ENCODE peak calls at places on chromosomes 7 and 10, in seven cellular contexts. K is astrocyte, D is fibroblast of villous mesenchyme, L is A673, A is dorsolateral prefrontal cortex, T is right lobe of liver, S is heart right ventricle. Y is an unnamed sample.

GRCh38 chr10:132750936-132751335 is 35.0 kb downstream of the NKX6-2 start:
- DNase-seq in T (no peak), K (no peak), L (no peak), D (no peak), S (no peak), A (no peak), Y (no peak)

GRCh38 chr10:48661441-48661840 is 23.2 kb upstream of the WDFY4 start:
- DNase-seq in T (no peak), D (no peak), K (no peak), L (no peak), S (no peak), A (no peak), Y (no peak)

GRCh38 chr10:114017873-114018272 is 25.8 kb upstream of the ADRB1 start:
- DNase-seq in S (no peak), A (no peak), L (no peak), K (no peak), D (no peak), T (no peak), Y (no peak)

GRCh38 chr10:48605264-48605615 is 367 bp upstream of the ARHGAP22 start:
- DNase-seq in K (no peak), D (no peak), A (no peak), L (no peak), T (no peak), S (no peak), Y (no peak)

GRCh38 chr10:507355-507699 is 182.1 kb downstream of the DIP2C start:
- DNase-seq in L (no peak), T (no peak), A (no peak), K (no peak), S (no peak), D (no peak), Y (no peak)

GRCh38 chr7:80240265-80241025 is 105.8 kb downstream of the GNAI1 start:
- DNase-seq in A (no peak), T (no peak), L (no peak), D (no peak), S (no peak), K (peak), Y (no peak)

GRCh38 chr10:20922461-20922860 is 25.4 kb upstream of the NEBL start:
- DNase-seq in L (no peak), D (no peak), A (no peak), T (no peak), S (no peak), K (no peak), Y (no peak)

GRCh38 chr10:51430506-51430905 is 268.9 kb downstream of the CSTF2T start:
- DNase-seq in A (no peak), L (no peak), D (no peak), S (no peak), K (no peak), T (no peak), Y (peak)

GRCh38 chr10:73501651-73502050 is 5.8 kb upstream of the PPP3CB start:
- DNase-seq in A (no peak), S (no peak), L (no peak), T (no peak), K (no peak), D (no peak), Y (no peak)

GRCh38 chr10:15469066-15469465 is 98.0 kb upstream of the FAM171A1 start:
- DNase-seq in A (no peak), T (no peak), D (no peak), L (no peak), S (no peak), K (no peak), Y (no peak)

GRCh38 chr7:74207586-74207985 is 2.2 kb upstream of the LAT2 start:
- DNase-seq in D (no peak), K (no peak), L (no peak), A (no peak), T (no peak), S (no peak), Y (no peak)

GRCh38 chr10:14296081-14296709 is 34.5 kb downstream of the FRMD4A start:
- DNase-seq in D (no peak), L (peak), K (peak), A (no peak), T (peak), S (no peak), Y (peak)

GRCh38 chr10:124099603-124100002 is 6.2 kb upstream of the CHST15 start:
- DNase-seq in S (no peak), D (no peak), K (no peak), T (no peak), A (no peak), L (no peak), Y (no peak)

GRCh38 chr10:42630537-42631134 is 7.7 kb downstream of the ZNF33B start:
- DNase-seq in L (no peak), D (no peak), T (no peak), A (no peak), S (no peak), K (no peak), Y (no peak)

GRCh38 chr10:5014936-5015335 is 11.3 kb upstream of the AKR1C2 start:
- DNase-seq in L (peak), D (no peak), K (no peak), A (no peak), T (no peak), S (no peak), Y (peak)
- TF ChIP-seq CTCF in L (peak), D (peak), K (no peak), A (no peak), T (peak), S (no peak), Y (peak)

GRCh38 chr10:97165499-97165898 is 20.3 kb downstream of the SLIT1 start:
- DNase-seq in S (no peak), L (no peak), T (no peak), A (no peak), D (no peak), K (no peak), Y (no peak)

GRCh38 chr10:97168645-97169044 is 17.1 kb downstream of the SLIT1 start:
- DNase-seq in D (no peak), K (no peak), T (no peak), S (no peak), L (no peak), A (no peak), Y (no peak)

GRCh38 chr10:97163141-97163540 is 22.6 kb downstream of the SLIT1 start:
- DNase-seq in L (no peak), T (no peak), S (no peak), D (no peak), K (no peak), A (no peak), Y (no peak)

GRCh38 chr10:97159906-97160305 is 25.9 kb downstream of the SLIT1 start:
- DNase-seq in K (no peak), L (no peak), S (no peak), D (no peak), A (no peak), T (no peak), Y (no peak)

DNA sequence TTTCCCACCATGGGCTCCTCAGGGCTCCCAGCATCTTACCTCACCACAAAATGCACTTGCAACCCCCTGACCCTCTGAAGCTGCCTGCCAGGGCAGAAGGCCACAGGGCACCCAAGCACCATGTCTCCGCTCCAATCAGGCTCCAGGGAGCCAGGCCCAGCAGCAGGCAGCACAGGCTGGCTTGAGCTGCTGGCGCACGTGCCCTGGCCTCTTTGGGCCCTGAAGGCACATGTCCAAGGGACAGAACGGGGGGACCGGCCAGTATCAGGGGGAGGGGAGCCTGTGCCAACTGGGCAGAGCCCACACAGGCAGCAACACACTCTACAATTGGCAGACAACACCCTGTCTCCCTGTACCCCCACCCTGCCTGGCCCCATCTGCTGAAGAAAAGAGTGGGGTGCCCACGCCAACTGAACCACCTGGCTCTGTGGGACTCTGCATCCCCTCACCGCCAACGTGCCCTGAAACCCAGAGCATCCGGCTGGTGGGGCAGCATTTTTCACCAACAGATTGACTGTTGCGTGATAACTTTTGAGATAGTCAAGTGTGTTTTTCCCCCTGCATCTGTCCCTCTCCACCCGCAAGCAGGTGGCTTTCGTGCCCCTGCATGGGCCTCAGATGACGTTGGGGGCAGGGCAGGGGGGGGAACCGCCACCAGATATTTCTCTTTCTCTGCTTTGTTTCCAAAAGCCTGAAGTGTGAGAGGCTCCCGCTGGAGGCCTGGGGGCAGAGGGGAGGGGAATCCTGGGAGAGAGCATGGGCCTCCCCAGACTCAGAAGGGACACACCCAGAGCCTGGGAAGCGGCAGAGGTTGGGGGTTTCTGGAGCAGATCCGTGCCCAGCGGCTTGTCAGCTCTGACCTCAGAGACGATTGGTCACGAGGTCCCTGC is 21.9 kb downstream of the SLIT1 start:
- DNase-seq in L (no peak), A (peak), D (no peak), K (no peak), T (no peak), S (no peak), Y (no peak)
- H3K4me3 ChIP-seq in L (no peak), A (no peak), D (no peak), K (no peak), T (no peak), S (no peak), Y (no peak)

DNA sequence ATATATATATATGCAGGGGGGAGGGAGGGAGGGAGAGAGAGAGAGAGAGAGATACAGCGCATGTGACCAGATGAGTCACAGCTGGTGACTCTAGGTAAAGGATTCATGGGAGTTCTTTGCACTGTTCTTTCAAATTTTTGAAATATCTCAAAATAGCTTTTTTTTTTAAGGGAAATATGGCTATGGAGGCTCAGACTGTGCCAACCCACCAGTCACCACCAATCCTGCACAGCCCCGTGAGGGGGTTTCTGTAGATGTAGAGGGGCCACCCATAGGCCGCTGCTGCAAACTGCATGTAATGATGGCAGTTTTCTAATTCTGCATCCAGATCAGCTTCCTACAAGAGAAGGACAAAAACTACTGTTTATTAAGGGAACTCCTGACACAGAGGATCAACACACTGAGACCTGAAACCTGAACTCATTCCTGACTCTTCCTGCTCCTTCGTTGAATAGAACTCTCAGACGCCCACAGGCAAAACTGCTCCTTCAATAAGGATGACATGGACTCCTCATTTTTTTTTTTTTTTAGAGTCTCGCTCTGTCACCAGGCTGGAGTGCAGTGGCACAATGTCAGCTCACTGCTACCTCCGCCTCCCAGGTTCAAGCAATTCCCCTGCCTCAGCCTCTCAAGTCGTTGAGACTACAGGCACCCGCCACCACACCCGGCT is 17.3 kb downstream of the DAGLB start:
- DNase-seq in A (no peak), S (no peak), D (peak), L (peak), K (peak), T (no peak), Y (peak)
- TF ChIP-seq CTCF in A (no peak), S (no peak), D (peak), L (peak), K (peak), T (no peak), Y (peak)

DNA sequence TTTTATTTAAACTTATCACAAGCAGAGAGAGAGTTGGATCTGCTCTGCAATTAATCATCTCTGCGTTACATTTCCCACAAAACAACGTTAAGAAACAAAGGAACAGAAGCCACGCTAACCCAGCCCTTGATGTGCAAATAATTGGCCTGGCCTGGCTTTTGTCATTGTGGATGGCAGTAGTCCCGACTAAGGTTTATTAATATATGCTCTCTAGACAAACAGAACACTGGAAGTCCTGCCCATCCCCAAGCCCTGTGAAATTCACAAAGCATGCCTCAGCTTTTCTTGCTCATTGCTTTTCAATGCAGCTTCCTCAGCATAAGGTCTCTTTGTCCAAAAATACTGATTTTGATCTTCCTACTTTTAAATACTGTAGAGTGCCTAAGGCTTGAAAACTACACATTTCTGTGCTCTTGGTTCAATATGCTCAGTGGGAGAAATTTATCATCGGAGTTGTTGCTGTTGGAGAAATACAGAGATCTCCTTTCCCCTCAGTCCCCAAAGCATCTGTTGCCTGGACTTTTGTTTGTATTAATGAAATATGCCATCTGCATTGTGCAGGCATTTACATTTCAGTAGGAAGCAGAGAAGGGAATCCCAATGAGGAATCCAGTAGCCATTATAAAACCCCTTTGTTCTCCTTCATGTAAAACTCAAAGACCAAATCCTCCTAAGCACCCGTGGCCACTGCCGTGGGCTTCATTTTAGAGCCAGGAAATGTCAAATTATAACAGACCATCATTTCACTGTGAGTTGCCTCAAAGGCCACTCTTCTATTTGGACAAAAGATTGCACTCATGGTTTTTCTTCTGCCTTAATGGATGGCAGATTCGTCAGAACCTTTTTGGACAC is 61.1 kb downstream of the SORCS1 start:
- DNase-seq in L (no peak), T (no peak), D (no peak), A (no peak), S (no peak), K (no peak), Y (no peak)
- H3K4me3 ChIP-seq in L (no peak), T (no peak), D (no peak), A (no peak), S (no peak), K (no peak), Y (no peak)

DNA sequence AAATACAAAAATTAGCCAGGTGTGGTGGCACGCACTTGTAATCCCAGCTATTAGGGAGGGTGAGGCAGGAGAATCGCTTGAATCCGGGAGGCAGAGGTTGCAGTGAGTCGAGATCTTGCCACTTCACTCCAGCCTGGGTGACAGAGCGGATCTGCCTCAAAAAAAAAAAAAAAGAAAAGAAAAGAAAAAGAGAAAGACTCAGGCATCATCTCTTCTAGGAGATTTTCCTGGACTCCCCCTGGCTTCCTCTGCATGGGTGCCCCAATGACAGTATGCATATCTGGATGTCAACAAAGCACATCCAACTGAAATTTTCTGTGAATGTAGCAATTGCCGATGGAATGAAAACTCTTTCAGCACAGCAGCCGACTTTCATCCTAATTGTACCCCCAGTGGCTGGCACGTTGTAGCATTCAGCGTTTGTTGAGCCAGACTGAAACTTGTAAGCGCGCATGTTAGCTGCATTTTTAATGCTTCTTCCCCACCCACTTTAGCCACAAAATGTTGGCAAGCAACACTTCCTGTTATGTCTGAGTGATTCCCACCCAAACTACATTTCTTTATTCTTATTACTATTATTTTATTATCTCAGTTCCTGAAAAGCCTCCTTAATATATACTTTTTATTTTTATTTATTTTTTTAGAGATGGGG is 70.2 kb downstream of the PRTFDC1 start:
- DNase-seq in A (no peak), D (peak), K (peak), L (peak), T (no peak), S (no peak), Y (peak)
- TF ChIP-seq CTCF in A (no peak), D (no peak), K (no peak), L (peak), T (no peak), S (no peak), Y (peak)

DNA sequence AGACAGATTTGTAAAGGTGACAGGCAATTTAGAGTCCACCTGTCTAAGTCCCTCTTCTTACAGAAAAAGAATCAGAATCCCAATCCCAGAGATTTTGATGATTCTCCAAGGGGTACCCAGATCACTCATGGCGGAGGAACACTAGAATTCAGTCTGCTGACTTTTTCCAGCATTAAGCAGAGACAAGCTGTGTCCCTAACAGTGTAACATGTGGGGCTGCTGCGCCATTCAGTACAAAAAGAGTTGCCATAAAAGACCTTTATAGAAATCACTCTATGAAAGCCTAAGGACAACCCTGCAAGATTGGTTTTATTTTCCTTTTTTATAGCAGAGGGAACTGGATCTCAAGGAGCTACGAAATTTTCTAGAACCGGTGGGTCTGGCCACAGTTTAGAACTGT is 576 bp downstream of the GIMAP7 start:
- DNase-seq in K (no peak), D (no peak), A (no peak), T (no peak), L (no peak), S (no peak), Y (no peak)
- H3K4me3 ChIP-seq in K (no peak), D (no peak), A (peak), T (peak), L (no peak), S (peak), Y (no peak)

DNA sequence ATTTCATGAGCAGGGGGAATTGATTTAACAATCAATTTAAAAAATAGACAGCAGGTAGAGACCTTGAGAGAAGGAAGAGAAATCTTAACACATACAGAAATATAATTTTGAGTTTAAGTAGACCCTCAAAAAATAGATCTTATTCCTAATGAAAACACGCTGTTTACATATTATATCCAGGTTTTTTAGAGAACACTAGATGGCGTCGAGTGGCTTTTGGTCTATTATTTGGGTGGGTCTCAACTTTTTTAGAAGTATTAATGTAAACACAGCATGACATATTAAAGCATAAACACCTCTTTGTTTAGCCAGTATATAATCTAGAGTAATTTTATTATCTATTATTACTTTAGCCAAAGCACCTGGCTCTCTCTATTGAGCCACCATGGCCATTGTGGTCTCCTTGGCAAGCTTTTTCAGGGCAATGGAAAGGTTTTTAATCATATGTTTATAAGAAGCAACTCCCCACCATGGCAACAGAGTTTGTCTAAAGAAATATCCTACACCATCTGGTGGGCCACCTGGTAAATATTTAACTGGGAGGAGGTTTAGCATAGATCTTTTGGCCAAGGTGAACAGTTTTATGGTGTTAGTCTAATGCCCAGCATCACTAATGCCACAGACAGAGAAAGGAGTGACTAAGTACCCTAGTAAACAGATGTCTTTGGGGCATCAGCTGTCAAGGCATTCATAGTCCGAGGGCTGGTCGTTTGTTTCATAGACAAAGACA is 59.7 kb upstream of the PRSS1 start:
- DNase-seq in S (no peak), L (no peak), T (no peak), K (no peak), A (no peak), D (no peak), Y (peak)
- TF ChIP-seq CTCF in S (no peak), L (peak), T (peak), K (peak), A (no peak), D (no peak), Y (peak)

Y was measured in fibroblast of pulmonary artery.